ENCODE peak calls at places on chromosomes 2 and 18, in nine cellular contexts. One of them, this sample, is unnamed.

GRCh38 chr2:20994130-20994529 is 49.7 kb downstream of the APOB start:
- DNase-seq in left lung: no peak
- DNase-seq in tibial nerve: no peak
- DNase-seq in uterus: no peak
- DNase-seq in OCI-LY7: no peak
- DNase-seq in AG10803: no peak
- DNase-seq in lower lobe of right lung: no peak
- DNase-seq in choroid plexus epithelial cell: no peak
- DNase-seq in PC-3: no peak
- DNase-seq in this sample: no peak

GRCh38 chr2:240249423-240250149 is 109.1 kb upstream of the OTOS start:
- DNase-seq in left lung: no peak
- DNase-seq in tibial nerve: no peak
- DNase-seq in uterus: no peak
- DNase-seq in OCI-LY7: no peak
- DNase-seq in AG10803: no peak
- DNase-seq in lower lobe of right lung: peak; percentile 45
- DNase-seq in choroid plexus epithelial cell: no peak
- DNase-seq in PC-3: no peak
- DNase-seq in this sample: no peak

GRCh38 chr2:24831736-24832421 is 38.7 kb downstream of the CENPO start:
- DNase-seq in left lung: no peak
- DNase-seq in tibial nerve: no peak
- DNase-seq in uterus: no peak
- DNase-seq in OCI-LY7: no peak
- DNase-seq in AG10803: no peak
- DNase-seq in lower lobe of right lung: no peak
- DNase-seq in choroid plexus epithelial cell: no peak
- DNase-seq in PC-3: no peak
- DNase-seq in this sample: no peak

GRCh38 chr2:189581354-189582139 is 961 bp upstream of the SLC40A1 start:
- DNase-seq in left lung: no peak
- DNase-seq in tibial nerve: no peak
- DNase-seq in uterus: no peak
- DNase-seq in OCI-LY7: no peak
- DNase-seq in AG10803: no peak
- DNase-seq in lower lobe of right lung: peak; percentile 42
- DNase-seq in choroid plexus epithelial cell: no peak
- DNase-seq in PC-3: peak; percentile 24
- DNase-seq in this sample: no peak

GRCh38 chr2:6823111-6823510 is 42.6 kb downstream of the CMPK2 start:
- DNase-seq in left lung: no peak
- DNase-seq in tibial nerve: no peak
- DNase-seq in uterus: no peak
- DNase-seq in OCI-LY7: no peak
- DNase-seq in AG10803: peak; percentile 69
- DNase-seq in lower lobe of right lung: no peak
- DNase-seq in choroid plexus epithelial cell: peak; percentile 66
- DNase-seq in PC-3: no peak
- DNase-seq in this sample: no peak

GRCh38 chr2:45237128-45237527 is 227.9 kb upstream of the SIX2 start:
- DNase-seq in left lung: no peak
- DNase-seq in tibial nerve: no peak
- DNase-seq in uterus: no peak
- DNase-seq in OCI-LY7: no peak
- DNase-seq in AG10803: no peak
- DNase-seq in lower lobe of right lung: no peak
- DNase-seq in choroid plexus epithelial cell: peak; percentile 63
- DNase-seq in PC-3: no peak
- DNase-seq in this sample: no peak

GRCh38 chr2:178415979-178416378 is 35.0 kb downstream of the PRKRA start:
- DNase-seq in left lung: no peak
- DNase-seq in tibial nerve: no peak
- DNase-seq in uterus: no peak
- DNase-seq in OCI-LY7: no peak
- DNase-seq in AG10803: no peak
- DNase-seq in lower lobe of right lung: no peak
- DNase-seq in choroid plexus epithelial cell: no peak
- DNase-seq in PC-3: no peak
- DNase-seq in this sample: no peak

GRCh38 chr2:152432206-152432653 is 97.3 kb downstream of the FMNL2 start:
- DNase-seq in left lung: no peak
- DNase-seq in tibial nerve: no peak
- DNase-seq in uterus: peak; percentile 21
- DNase-seq in OCI-LY7: no peak
- DNase-seq in AG10803: peak; percentile 89
- DNase-seq in lower lobe of right lung: no peak
- DNase-seq in choroid plexus epithelial cell: peak; percentile 95
- DNase-seq in PC-3: peak; percentile 41
- DNase-seq in this sample: no peak

GRCh38 chr2:28394331-28394877 is 1.7 kb downstream of the FOSL2 start:
- DNase-seq in left lung: peak; percentile 63
- DNase-seq in tibial nerve: peak; percentile 53
- DNase-seq in uterus: peak; percentile 40
- DNase-seq in OCI-LY7: no peak
- DNase-seq in AG10803: peak; percentile 76
- DNase-seq in lower lobe of right lung: peak; percentile 75
- DNase-seq in choroid plexus epithelial cell: peak; percentile 73
- DNase-seq in PC-3: peak; percentile 77
- DNase-seq in this sample: no peak

GRCh38 chr2:99940963-99941362 is 201.4 kb downstream of the AFF3 start:
- DNase-seq in left lung: no peak
- DNase-seq in tibial nerve: peak; percentile 20
- DNase-seq in uterus: peak; percentile 19
- DNase-seq in OCI-LY7: no peak
- DNase-seq in AG10803: peak; percentile 30
- DNase-seq in lower lobe of right lung: no peak
- DNase-seq in choroid plexus epithelial cell: peak; percentile 88
- DNase-seq in PC-3: no peak
- DNase-seq in this sample: peak; percentile 95

GRCh38 chr2:43993437-43993836 is 2.4 kb downstream of the LRPPRC start:
- DNase-seq in left lung: no peak
- DNase-seq in tibial nerve: no peak
- DNase-seq in uterus: no peak
- DNase-seq in OCI-LY7: no peak
- DNase-seq in AG10803: no peak
- DNase-seq in lower lobe of right lung: no peak
- DNase-seq in choroid plexus epithelial cell: no peak
- DNase-seq in PC-3: no peak
- DNase-seq in this sample: no peak

GRCh38 chr2:52955079-52955478 is 812.5 kb upstream of the CHAC2 start:
- DNase-seq in left lung: no peak
- DNase-seq in tibial nerve: no peak
- DNase-seq in uterus: no peak
- DNase-seq in OCI-LY7: no peak
- DNase-seq in AG10803: no peak
- DNase-seq in lower lobe of right lung: no peak
- DNase-seq in choroid plexus epithelial cell: no peak
- DNase-seq in PC-3: no peak
- DNase-seq in this sample: no peak

GRCh38 chr2:219419331-219420197 is 1.4 kb downstream of the DES start:
- DNase-seq in left lung: no peak
- DNase-seq in tibial nerve: no peak
- DNase-seq in uterus: no peak
- DNase-seq in OCI-LY7: no peak
- DNase-seq in AG10803: no peak
- DNase-seq in lower lobe of right lung: no peak
- DNase-seq in choroid plexus epithelial cell: no peak
- DNase-seq in PC-3: no peak
- DNase-seq in this sample: no peak

GRCh38 chr2:219335373-219335786 is 2.8 kb upstream of the RESP18 start:
- DNase-seq in left lung: no peak
- DNase-seq in tibial nerve: no peak
- DNase-seq in uterus: no peak
- DNase-seq in OCI-LY7: no peak
- DNase-seq in AG10803: no peak
- DNase-seq in lower lobe of right lung: no peak
- DNase-seq in choroid plexus epithelial cell: peak; percentile 18
- DNase-seq in PC-3: no peak
- DNase-seq in this sample: no peak

GRCh38 chr2:238114851-238115660 is 14.9 kb downstream of the ESPNL start:
- DNase-seq in left lung: no peak
- DNase-seq in tibial nerve: no peak
- DNase-seq in uterus: no peak
- DNase-seq in OCI-LY7: no peak
- DNase-seq in AG10803: no peak
- DNase-seq in lower lobe of right lung: peak; percentile 30
- DNase-seq in choroid plexus epithelial cell: no peak
- DNase-seq in PC-3: no peak
- DNase-seq in this sample: no peak

GRCh38 chr2:105787376-105788318 is 42.9 kb downstream of the NCK2 start:
- DNase-seq in left lung: no peak
- DNase-seq in tibial nerve: no peak
- DNase-seq in uterus: no peak
- DNase-seq in OCI-LY7: peak; percentile 80
- DNase-seq in AG10803: no peak
- DNase-seq in lower lobe of right lung: no peak
- DNase-seq in choroid plexus epithelial cell: peak; percentile 36
- DNase-seq in PC-3: peak; percentile 59
- DNase-seq in this sample: no peak

GRCh38 chr2:199329466-199329865 is 128.3 kb downstream of the SATB2 start:
- DNase-seq in left lung: no peak
- DNase-seq in tibial nerve: no peak
- DNase-seq in uterus: no peak
- DNase-seq in OCI-LY7: no peak
- DNase-seq in AG10803: no peak
- DNase-seq in lower lobe of right lung: no peak
- DNase-seq in choroid plexus epithelial cell: peak; percentile 26
- DNase-seq in PC-3: no peak
- DNase-seq in this sample: peak; percentile 36

GRCh38 chr18:46542545-46542944 is 114.5 kb downstream of the LOXHD1 start:
- DNase-seq in left lung: no peak
- DNase-seq in tibial nerve: no peak
- DNase-seq in uterus: no peak
- DNase-seq in OCI-LY7: no peak
- DNase-seq in AG10803: no peak
- DNase-seq in lower lobe of right lung: no peak
- DNase-seq in choroid plexus epithelial cell: peak; percentile 2
- DNase-seq in PC-3: peak; percentile 28
- DNase-seq in this sample: no peak

GRCh38 chr18:12155996-12156395 is 62.4 kb downstream of the ANKRD62 start:
- DNase-seq in left lung: no peak
- DNase-seq in tibial nerve: no peak
- DNase-seq in uterus: no peak
- DNase-seq in OCI-LY7: no peak
- DNase-seq in AG10803: peak; percentile 27
- DNase-seq in lower lobe of right lung: no peak
- DNase-seq in choroid plexus epithelial cell: no peak
- DNase-seq in PC-3: no peak
- DNase-seq in this sample: no peak

GRCh38 chr2:10552220-10552870 is 104.2 kb upstream of the ODC1 start:
- DNase-seq in left lung: no peak
- DNase-seq in tibial nerve: no peak
- DNase-seq in uterus: no peak
- DNase-seq in OCI-LY7: no peak
- DNase-seq in AG10803: no peak
- DNase-seq in lower lobe of right lung: no peak
- DNase-seq in choroid plexus epithelial cell: no peak
- DNase-seq in PC-3: peak; percentile 78
- DNase-seq in this sample: no peak

GRCh38 chr2:48444404-48444803 is 85.5 kb upstream of the STON1 start:
- DNase-seq in left lung: no peak
- DNase-seq in tibial nerve: no peak
- DNase-seq in uterus: no peak
- DNase-seq in OCI-LY7: no peak
- DNase-seq in AG10803: no peak
- DNase-seq in lower lobe of right lung: no peak
- DNase-seq in choroid plexus epithelial cell: no peak
- DNase-seq in PC-3: no peak
- DNase-seq in this sample: no peak
- H3K4me3 ChIP-seq in left lung: no peak overlapping the region
- H3K4me3 ChIP-seq in tibial nerve: no peak overlapping the region
- H3K4me3 ChIP-seq in uterus: no peak overlapping the region
- H3K4me3 ChIP-seq in OCI-LY7: no peak overlapping the region
- H3K4me3 ChIP-seq in AG10803: no peak overlapping the region
- H3K4me3 ChIP-seq in lower lobe of right lung: no peak overlapping the region
- H3K4me3 ChIP-seq in choroid plexus epithelial cell: no peak overlapping the region
- H3K4me3 ChIP-seq in PC-3: no peak overlapping the region
- H3K4me3 ChIP-seq in this sample: no peak overlapping the region

GRCh38 chr2:23385351-23385747 is 370 bp downstream of the KLHL29 start:
- DNase-seq in left lung: no peak
- DNase-seq in tibial nerve: no peak
- DNase-seq in uterus: peak; percentile 41
- DNase-seq in OCI-LY7: peak; percentile 23
- DNase-seq in AG10803: peak; percentile 58
- DNase-seq in lower lobe of right lung: no peak
- DNase-seq in choroid plexus epithelial cell: peak; percentile 31
- DNase-seq in PC-3: peak; percentile 35
- DNase-seq in this sample: no peak
- H3K4me3 ChIP-seq in left lung: peak overlapping the region; percentile 60
- H3K4me3 ChIP-seq in tibial nerve: peak overlapping the region; percentile 68
- H3K4me3 ChIP-seq in uterus: peak overlapping the region; percentile 70
- H3K4me3 ChIP-seq in OCI-LY7: peak overlapping the region; percentile 67
- H3K4me3 ChIP-seq in AG10803: peak overlapping the region; percentile 77
- H3K4me3 ChIP-seq in lower lobe of right lung: peak overlapping the region; percentile 68
- H3K4me3 ChIP-seq in choroid plexus epithelial cell: peak overlapping the region; percentile 66
- H3K4me3 ChIP-seq in PC-3: peak overlapping the region; percentile 83
- H3K4me3 ChIP-seq in this sample: peak overlapping the region; percentile 44

DNA sequence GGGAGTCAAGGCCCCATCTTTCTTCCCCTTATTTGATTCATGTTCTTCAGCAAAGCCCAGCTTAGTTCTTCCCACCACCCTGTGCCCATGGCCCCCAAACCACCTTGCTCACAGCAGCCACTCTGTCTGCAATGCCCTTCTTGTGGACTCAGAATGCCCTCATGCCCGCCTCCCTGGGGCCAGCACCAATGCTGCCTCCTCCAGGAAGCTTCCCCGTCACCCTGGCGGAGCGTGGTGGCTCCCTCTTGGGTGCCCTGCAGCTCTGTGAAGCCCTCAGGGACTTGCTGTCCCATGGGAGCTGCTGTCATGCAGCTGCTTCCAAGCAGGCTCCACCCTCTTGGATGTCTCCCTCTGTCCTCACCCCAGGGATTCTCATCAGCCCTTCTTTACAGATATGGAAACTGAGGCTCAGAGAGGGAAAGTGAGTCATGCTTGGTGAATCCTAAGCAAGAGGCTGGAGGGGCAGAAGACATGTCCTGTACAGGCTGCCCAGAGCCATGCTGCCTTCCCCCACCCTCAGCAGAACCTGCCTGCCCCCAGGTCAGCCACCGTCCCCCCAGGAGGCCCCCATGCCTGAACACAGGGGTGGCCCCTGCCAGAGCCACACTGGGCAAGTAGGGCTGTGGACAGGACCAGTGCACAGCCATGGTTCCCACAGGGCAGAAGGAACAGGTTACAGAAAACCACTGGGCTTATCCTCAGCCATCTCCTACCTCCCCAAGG is 11.8 kb upstream of the DUSP2 start:
- DNase-seq in left lung: no peak
- DNase-seq in tibial nerve: no peak
- DNase-seq in uterus: no peak
- DNase-seq in OCI-LY7: peak; percentile 81
- DNase-seq in AG10803: no peak
- DNase-seq in lower lobe of right lung: peak; percentile 41
- DNase-seq in choroid plexus epithelial cell: no peak
- DNase-seq in PC-3: no peak
- DNase-seq in this sample: no peak
- H3K4me3 ChIP-seq in left lung: no peak overlapping the region
- H3K4me3 ChIP-seq in tibial nerve: no peak overlapping the region
- H3K4me3 ChIP-seq in uterus: no peak overlapping the region
- H3K4me3 ChIP-seq in OCI-LY7: no peak overlapping the region
- H3K4me3 ChIP-seq in AG10803: no peak overlapping the region
- H3K4me3 ChIP-seq in lower lobe of right lung: no peak overlapping the region
- H3K4me3 ChIP-seq in choroid plexus epithelial cell: no peak overlapping the region
- H3K4me3 ChIP-seq in PC-3: no peak overlapping the region
- H3K4me3 ChIP-seq in this sample: no peak overlapping the region

GRCh38 chr2:159297042-159297707 is 10.7 kb upstream of the WDSUB1 start:
- DNase-seq in left lung: no peak
- DNase-seq in tibial nerve: no peak
- DNase-seq in uterus: no peak
- DNase-seq in OCI-LY7: no peak
- DNase-seq in AG10803: no peak
- DNase-seq in lower lobe of right lung: no peak
- DNase-seq in choroid plexus epithelial cell: no peak
- DNase-seq in PC-3: peak; percentile 48
- DNase-seq in this sample: no peak
- H3K4me3 ChIP-seq in left lung: no peak overlapping the region
- H3K4me3 ChIP-seq in tibial nerve: no peak overlapping the region
- H3K4me3 ChIP-seq in uterus: no peak overlapping the region
- H3K4me3 ChIP-seq in OCI-LY7: no peak overlapping the region
- H3K4me3 ChIP-seq in AG10803: no peak overlapping the region
- H3K4me3 ChIP-seq in lower lobe of right lung: no peak overlapping the region
- H3K4me3 ChIP-seq in choroid plexus epithelial cell: no peak overlapping the region
- H3K4me3 ChIP-seq in PC-3: no peak overlapping the region
- H3K4me3 ChIP-seq in this sample: no peak overlapping the region

This sample was measured in astrocyte of the cerebellum.